ENCODE peak calls at places on chromosomes 3 and 15, in eight cellular contexts. B is thyroid gland, Y is AG04450, M is SJSA1, E is fibroblast of lung, D is lower lobe of right lung, P is Peyer's patch, J is PC-3. F is an unnamed sample. For H3K9me3 and H3K27me3, the result is how much of the 10 kb centered on the place peaks cover.

GRCh38 chr3:120568624-120569023 is 27.5 kb upstream of the NDUFB4 start:
- DNase-seq in J (no peak), M (no peak), D (no peak), Y (no peak), B (no peak), E (no peak), P (no peak), F (no peak)

GRCh38 chr15:31503758-31504461 is 177.3 kb downstream of the KLF13 start:
- DNase-seq in B (no peak), M (no peak), Y (no peak), D (no peak), P (no peak), J (no peak), E (no peak), F (no peak)

GRCh38 chr3:191301017-191301416 is 28.2 kb upstream of the CCDC50 start:
- DNase-seq in M (no peak), J (no peak), E (no peak), B (no peak), D (no peak), P (no peak), Y (no peak), F (no peak)

GRCh38 chr15:98803228-98804056 is 155.1 kb downstream of the IGF1R start:
- DNase-seq in E (peak), P (no peak), B (no peak), Y (peak), M (no peak), D (no peak), J (peak), F (peak)

GRCh38 chr15:58475573-58476524 is 44.1 kb downstream of the LIPC start:
- DNase-seq in Y (no peak), J (no peak), B (peak), M (no peak), E (peak), D (no peak), P (no peak), F (peak)

GRCh38 chr3:17605934-17606333 is 136.5 kb downstream of the TBC1D5 start:
- DNase-seq in P (no peak), D (no peak), E (no peak), J (no peak), M (no peak), Y (no peak), B (no peak), F (no peak)

GRCh38 chr3:18712713-18713575 is 287.8 kb upstream of the SATB1 start:
- DNase-seq in P (no peak), M (no peak), B (no peak), E (no peak), D (no peak), J (no peak), Y (no peak), F (no peak)

GRCh38 chr15:27655063-27655462 is 444.1 kb downstream of the OCA2 start:
- DNase-seq in M (no peak), P (no peak), D (no peak), J (no peak), Y (no peak), E (no peak), B (no peak), F (no peak)

GRCh38 chr3:30819067-30819798 is 75.2 kb downstream of the GADL1 start:
- DNase-seq in M (no peak), Y (no peak), P (no peak), D (no peak), J (no peak), B (no peak), E (no peak), F (no peak)

GRCh38 chr15:57505056-57505713 is 86.5 kb upstream of the MYZAP start:
- DNase-seq in P (no peak), B (no peak), D (no peak), Y (no peak), J (peak), M (no peak), E (peak), F (peak)

GRCh38 chr3:187750513-187751123 is 5.3 kb upstream of the BCL6 start:
- DNase-seq in B (peak), E (peak), J (peak), Y (no peak), M (no peak), P (no peak), D (peak), F (no peak)

GRCh38 chr3:41200669-41201021 is 1.3 kb downstream of the CTNNB1 start:
- DNase-seq in J (peak), E (peak), P (no peak), Y (no peak), D (no peak), B (peak), M (no peak), F (peak)

GRCh38 chr15:77998592-77998991 is 78.9 kb downstream of the TBC1D2B start:
- DNase-seq in B (no peak), E (no peak), J (no peak), P (peak), D (peak), Y (no peak), M (no peak), F (no peak)

GRCh38 chr15:82663186-82663600 is 16.0 kb upstream of the CPEB1 start:
- DNase-seq in Y (no peak), B (peak), M (no peak), D (no peak), E (peak), J (peak), P (peak), F (peak)

GRCh38 chr3:100703865-100704264 is 5.4 kb upstream of the TFG start:
- DNase-seq in B (no peak), E (no peak), D (no peak), P (no peak), Y (no peak), M (no peak), J (no peak), F (no peak)

GRCh38 chr3:183224180-183224579 is 28.9 kb upstream of the B3GNT5 start:
- DNase-seq in B (no peak), Y (no peak), D (no peak), J (no peak), P (no peak), E (no peak), M (no peak), F (no peak)

GRCh38 chr3:107817076-107817475 is 273.8 kb downstream of the CD47 start:
- DNase-seq in J (no peak), P (no peak), B (no peak), D (no peak), M (no peak), E (no peak), Y (no peak), F (no peak)

DNA sequence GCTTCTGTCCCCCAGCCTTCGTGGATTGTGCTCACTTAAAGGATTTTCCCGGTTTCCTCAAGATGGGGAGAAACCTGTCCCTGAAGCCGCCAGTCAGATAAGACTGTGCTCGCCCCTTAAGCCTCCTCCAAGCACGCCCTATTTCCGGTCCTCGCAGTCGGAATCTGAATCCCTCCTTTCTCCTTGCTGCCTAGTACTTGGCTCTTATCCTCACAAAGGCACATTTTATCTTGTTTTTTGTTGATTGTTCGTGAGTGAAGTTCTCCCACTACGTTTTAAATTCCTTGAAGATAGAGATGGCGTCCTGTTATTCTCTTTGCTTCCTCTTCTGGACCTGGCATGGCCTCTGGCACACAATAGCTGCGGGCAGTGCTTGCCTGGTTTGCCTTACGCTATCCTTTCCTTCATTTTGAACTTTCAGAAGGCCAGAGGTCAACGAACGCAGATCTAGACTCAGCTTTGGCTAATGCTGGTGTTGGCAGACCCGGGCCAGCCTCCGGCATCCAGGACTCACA is 1.7 kb downstream of the CLDN11 start:
- DNase-seq in E (peak), J (no peak), D (no peak), Y (no peak), P (no peak), M (no peak), B (no peak), F (no peak)
- H3K4me3 ChIP-seq in E (peak), J (peak), D (peak), Y (peak), P (peak), M (no peak), B (no peak), F (peak)

GRCh38 chr15:65290228-65290627 is 3.5 kb upstream of the PARP16 start:
- DNase-seq in P (no peak), Y (no peak), B (no peak), D (no peak), E (no peak), J (no peak), M (no peak), F (no peak)
- H3K9me3 ChIP-seq in P (under half), Y (under half), B (under half), D (under half), E (under half), J (under half), M (under half), F (under half)

GRCh38 chr15:52797625-52798501 is 7.7 kb upstream of the ONECUT1 start:
- DNase-seq in P (no peak), B (no peak), M (no peak), E (no peak), Y (no peak), J (no peak), D (no peak), F (no peak)

GRCh38 chr15:52796228-52796521 is 6.0 kb upstream of the ONECUT1 start:
- DNase-seq in P (no peak), M (no peak), E (no peak), J (no peak), D (no peak), Y (no peak), B (no peak), F (no peak)

GRCh38 chr15:52795464-52796227 is 5.5 kb upstream of the ONECUT1 start:
- DNase-seq in D (no peak), B (no peak), M (no peak), Y (no peak), J (no peak), E (no peak), P (no peak), F (no peak)

GRCh38 chr15:52798529-52799101 is 8.5 kb upstream of the ONECUT1 start:
- DNase-seq in B (no peak), M (no peak), D (no peak), P (no peak), E (no peak), J (no peak), Y (no peak), F (no peak)

GRCh38 chr15:52796742-52797515 is 6.8 kb upstream of the ONECUT1 start:
- DNase-seq in P (no peak), B (no peak), E (no peak), M (no peak), D (no peak), J (no peak), Y (no peak), F (no peak)
- H3K27me3 ChIP-seq in P (under half), B (half or more), E (half or more), M (half or more), D (half or more), J (half or more), Y (half or more), F (under half)

GRCh38 chr3:110628650-110629301 is 442.8 kb upstream of the NECTIN3 start:
- DNase-seq in J (no peak), P (no peak), B (no peak), D (no peak), M (no peak), E (no peak), Y (no peak), F (no peak)

GRCh38 chr3:110623571-110623970 is 448.0 kb upstream of the NECTIN3 start:
- DNase-seq in M (no peak), E (peak), J (peak), P (no peak), D (no peak), B (no peak), Y (no peak), F (no peak)

GRCh38 chr3:110625126-110625798 is 446.4 kb upstream of the NECTIN3 start:
- DNase-seq in Y (no peak), D (no peak), P (no peak), E (no peak), M (no peak), J (no peak), B (peak), F (no peak)

GRCh38 chr3:110620118-110620517 is 451.5 kb upstream of the NECTIN3 start:
- DNase-seq in J (no peak), B (no peak), M (no peak), Y (no peak), D (no peak), E (no peak), P (no peak), F (no peak)

GRCh38 chr3:110624571-110624970 is 447.0 kb upstream of the NECTIN3 start:
- DNase-seq in P (no peak), B (no peak), E (peak), M (no peak), D (no peak), Y (peak), J (no peak), F (no peak)
- H3K4me3 ChIP-seq in P (no peak), B (no peak), E (no peak), M (no peak), D (no peak), Y (no peak), J (no peak), F (no peak)

DNA sequence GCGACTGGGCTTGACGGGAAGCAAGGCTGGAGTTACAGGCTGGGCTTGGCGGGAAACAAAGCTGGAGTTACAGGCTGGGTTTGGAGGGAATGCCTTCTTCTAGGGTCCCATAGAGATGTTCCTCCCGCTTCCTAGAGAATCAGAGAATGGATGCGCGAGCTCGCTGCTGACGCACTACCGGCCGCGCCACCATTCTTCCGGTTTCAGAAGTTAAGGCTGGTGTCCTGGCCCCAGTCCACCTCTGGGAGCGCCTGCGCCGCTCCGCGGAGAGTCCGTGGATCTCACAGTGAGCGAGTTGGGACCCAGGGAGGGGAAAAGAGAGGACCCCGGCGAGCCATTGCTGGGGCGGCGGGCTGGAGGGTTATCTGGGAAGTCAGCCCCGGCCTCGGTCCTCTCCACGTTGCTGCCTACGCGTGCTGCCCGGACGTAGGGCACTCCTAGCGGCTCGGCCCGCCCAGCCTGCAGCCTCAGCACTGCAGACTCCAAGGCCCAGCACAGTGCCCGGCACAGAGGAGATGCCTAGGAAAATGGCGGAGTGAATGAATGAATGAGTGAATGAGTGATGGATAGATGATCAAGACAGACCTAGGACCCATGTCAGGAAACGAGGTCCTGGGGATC is at the start of gene ZNF502:
- DNase-seq in J (no peak), Y (peak), M (peak), P (peak), B (peak), E (peak), D (peak), F (peak)
- H3K9me3 ChIP-seq in J (under half), Y (under half), M (under half), P (under half), B (under half), E (under half), D (under half), F (under half)

DNA sequence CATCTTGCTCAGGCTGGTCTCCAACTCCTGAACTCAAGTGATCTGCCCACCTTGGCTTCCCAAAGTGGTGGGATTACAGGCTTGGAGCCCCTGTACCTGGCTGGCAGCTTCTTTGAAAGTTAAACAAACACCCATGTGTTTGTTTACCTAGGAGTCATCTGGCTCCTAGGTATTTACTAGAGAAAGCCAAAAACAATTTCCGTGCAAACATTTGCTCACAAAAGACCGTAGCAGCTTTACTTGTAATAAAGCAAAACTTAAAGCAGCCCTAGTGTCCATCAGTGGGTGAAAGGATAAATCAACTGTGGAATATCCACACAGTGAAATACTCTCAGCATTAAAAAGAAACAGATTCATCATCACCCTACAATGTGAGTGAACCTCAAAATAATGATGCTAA is 29.4 kb upstream of the XCR1 start:
- DNase-seq in B (no peak), J (peak), E (no peak), Y (no peak), D (no peak), M (no peak), P (no peak), F (no peak)
- H3K27me3 ChIP-seq in B (under half), J (under half), E (under half), Y (under half), D (under half), M (under half), P (under half), F (under half)

GRCh38 chr3:11717301-11717700 is 73.6 kb upstream of the VGLL4 start:
- DNase-seq in B (no peak), E (peak), P (no peak), Y (no peak), D (no peak), J (no peak), M (no peak), F (no peak)
- H3K4me3 ChIP-seq in B (no peak), E (no peak), P (no peak), Y (no peak), D (peak), J (peak), M (no peak), F (peak)